ENCODE peak calls at places on chromosomes 4 and X, in six cellular contexts. One of them, this sample, is unnamed.

GRCh38 chrX:17621566-17622270 is 115.6 kb upstream of the SCML1 start:
- DNase-seq in ovary: no peak
- DNase-seq in fibroblast of lung: no peak
- DNase-seq in tibial artery: no peak
- DNase-seq in lung: no peak
- DNase-seq in CD4-positive, alpha-beta memory T cell: no peak
- DNase-seq in this sample: no peak

GRCh38 chr4:114028071-114028470 is 48.6 kb upstream of the ARSJ start:
- DNase-seq in ovary: no peak
- DNase-seq in fibroblast of lung: peak; percentile 52
- DNase-seq in lung: no peak
- DNase-seq in tibial artery: no peak
- DNase-seq in CD4-positive, alpha-beta memory T cell: no peak
- DNase-seq in this sample: peak; percentile 31

GRCh38 chrX:139203681-139204575 is 326.6 kb upstream of the F9 start:
- DNase-seq in lung: no peak
- DNase-seq in tibial artery: no peak
- DNase-seq in CD4-positive, alpha-beta memory T cell: no peak
- DNase-seq in fibroblast of lung: no peak
- DNase-seq in ovary: peak; percentile 26
- DNase-seq in this sample: peak; percentile 6

GRCh38 chr4:175106301-175106700 is 188.1 kb downstream of the ADAM29 start:
- DNase-seq in CD4-positive, alpha-beta memory T cell: no peak
- DNase-seq in tibial artery: no peak
- DNase-seq in lung: no peak
- DNase-seq in fibroblast of lung: no peak
- DNase-seq in ovary: no peak
- DNase-seq in this sample: no peak

GRCh38 chrX:128714425-128714824 is 662.2 kb upstream of the ACTRT1 start:
- DNase-seq in fibroblast of lung: no peak
- DNase-seq in ovary: no peak
- DNase-seq in lung: no peak
- DNase-seq in tibial artery: no peak
- DNase-seq in CD4-positive, alpha-beta memory T cell: no peak
- DNase-seq in this sample: no peak

GRCh38 chr4:11160288-11160687 is 268.4 kb downstream of the HS3ST1 start:
- DNase-seq in ovary: no peak
- DNase-seq in lung: no peak
- DNase-seq in CD4-positive, alpha-beta memory T cell: no peak
- DNase-seq in fibroblast of lung: no peak
- DNase-seq in tibial artery: no peak
- DNase-seq in this sample: peak; percentile 29

GRCh38 chrX:135213200-135213844 is 38.5 kb upstream of the ETDA start:
- DNase-seq in fibroblast of lung: no peak
- DNase-seq in ovary: no peak
- DNase-seq in CD4-positive, alpha-beta memory T cell: no peak
- DNase-seq in lung: no peak
- DNase-seq in tibial artery: no peak
- DNase-seq in this sample: no peak

GRCh38 chr4:15778191-15778741 is at the start of gene CD38:
- DNase-seq in tibial artery: peak; percentile 69
- DNase-seq in lung: peak; percentile 43
- DNase-seq in ovary: peak; percentile 12
- DNase-seq in fibroblast of lung: no peak
- DNase-seq in CD4-positive, alpha-beta memory T cell: no peak
- DNase-seq in this sample: peak; percentile 29

GRCh38 chr4:7206856-7207567 is 14.7 kb downstream of the SORCS2 start:
- DNase-seq in CD4-positive, alpha-beta memory T cell: no peak
- DNase-seq in lung: peak; percentile 69
- DNase-seq in tibial artery: peak; percentile 94
- DNase-seq in ovary: peak; percentile 91
- DNase-seq in fibroblast of lung: peak; percentile 76
- DNase-seq in this sample: peak; percentile 54

GRCh38 chr4:86256086-86256485 is 103.8 kb downstream of the MAPK10 start:
- DNase-seq in ovary: no peak
- DNase-seq in CD4-positive, alpha-beta memory T cell: no peak
- DNase-seq in fibroblast of lung: no peak
- DNase-seq in lung: no peak
- DNase-seq in tibial artery: no peak
- DNase-seq in this sample: no peak

GRCh38 chr4:24867766-24868296 is 45.0 kb downstream of the CCDC149 start:
- DNase-seq in ovary: no peak
- DNase-seq in tibial artery: no peak
- DNase-seq in CD4-positive, alpha-beta memory T cell: no peak
- DNase-seq in fibroblast of lung: no peak
- DNase-seq in lung: no peak
- DNase-seq in this sample: no peak

GRCh38 chrX:29397506-29397905 is 810.3 kb downstream of the IL1RAPL1 start:
- DNase-seq in tibial artery: no peak
- DNase-seq in lung: no peak
- DNase-seq in fibroblast of lung: peak; percentile 49
- DNase-seq in CD4-positive, alpha-beta memory T cell: no peak
- DNase-seq in ovary: no peak
- DNase-seq in this sample: peak; percentile 69

GRCh38 chr4:76377922-76378321 is 43.0 kb downstream of the CCDC158 start:
- DNase-seq in CD4-positive, alpha-beta memory T cell: peak; percentile 33
- DNase-seq in ovary: no peak
- DNase-seq in tibial artery: no peak
- DNase-seq in lung: peak; percentile 41
- DNase-seq in fibroblast of lung: peak; percentile 64
- DNase-seq in this sample: peak; percentile 74

GRCh38 chr4:164383187-164384181 is 370.4 kb upstream of the SMIM31 start:
- DNase-seq in fibroblast of lung: peak; percentile 68
- DNase-seq in lung: no peak
- DNase-seq in ovary: peak; percentile 15
- DNase-seq in tibial artery: peak; percentile 70
- DNase-seq in CD4-positive, alpha-beta memory T cell: no peak
- DNase-seq in this sample: no peak

GRCh38 chr4:128516568-128516967 is 229.0 kb upstream of the PGRMC2 start:
- DNase-seq in lung: no peak
- DNase-seq in fibroblast of lung: peak; percentile 95
- DNase-seq in CD4-positive, alpha-beta memory T cell: no peak
- DNase-seq in ovary: no peak
- DNase-seq in tibial artery: no peak
- DNase-seq in this sample: peak; percentile 60

GRCh38 chrX:71532078-71532752 is 689 bp upstream of the OGT start:
- DNase-seq in lung: no peak
- DNase-seq in ovary: no peak
- DNase-seq in fibroblast of lung: peak; percentile 38
- DNase-seq in CD4-positive, alpha-beta memory T cell: peak; percentile 75
- DNase-seq in tibial artery: no peak
- DNase-seq in this sample: peak; percentile 35

GRCh38 chr4:46270986-46271596 is 118.8 kb downstream of the GABRA2 start:
- DNase-seq in ovary: no peak
- DNase-seq in CD4-positive, alpha-beta memory T cell: no peak
- DNase-seq in lung: no peak
- DNase-seq in fibroblast of lung: peak; percentile 32
- DNase-seq in tibial artery: no peak
- DNase-seq in this sample: peak; percentile 45

GRCh38 chr4:4585012-4585670 is 43.3 kb upstream of the STX18 start:
- DNase-seq in fibroblast of lung: peak; percentile 50
- DNase-seq in tibial artery: no peak
- DNase-seq in CD4-positive, alpha-beta memory T cell: no peak
- DNase-seq in lung: no peak
- DNase-seq in ovary: no peak
- DNase-seq in this sample: peak; percentile 34

GRCh38 chr4:144176476-144176875 is 36.0 kb upstream of the GYPA start:
- DNase-seq in lung: no peak
- DNase-seq in tibial artery: no peak
- DNase-seq in ovary: no peak
- DNase-seq in CD4-positive, alpha-beta memory T cell: no peak
- DNase-seq in fibroblast of lung: peak; percentile 24
- DNase-seq in this sample: no peak

GRCh38 chr4:137949746-137950145 is 292.4 kb downstream of the SLC7A11 start:
- DNase-seq in tibial artery: no peak
- DNase-seq in ovary: no peak
- DNase-seq in lung: no peak
- DNase-seq in fibroblast of lung: peak; percentile 11
- DNase-seq in CD4-positive, alpha-beta memory T cell: no peak
- DNase-seq in this sample: peak; percentile 25

GRCh38 chr4:133148690-133149363 is at the start of gene PCDH10:
- DNase-seq in tibial artery: peak; percentile 96
- DNase-seq in lung: peak; percentile 84
- DNase-seq in fibroblast of lung: peak; percentile 95
- DNase-seq in CD4-positive, alpha-beta memory T cell: no peak
- DNase-seq in ovary: peak; percentile 94
- DNase-seq in this sample: peak; percentile 97

GRCh38 chrX:41491267-41492004 is 44.3 kb downstream of the NYX start:
- DNase-seq in CD4-positive, alpha-beta memory T cell: no peak
- DNase-seq in ovary: no peak
- DNase-seq in lung: peak; percentile 52
- DNase-seq in fibroblast of lung: peak; percentile 97
- DNase-seq in tibial artery: no peak
- DNase-seq in this sample: peak; percentile 91

GRCh38 chr4:156763511-156763910 is 208.1 kb downstream of the PDGFC start:
- DNase-seq in lung: no peak
- DNase-seq in ovary: no peak
- DNase-seq in fibroblast of lung: peak; percentile 82
- DNase-seq in tibial artery: no peak
- DNase-seq in CD4-positive, alpha-beta memory T cell: no peak
- DNase-seq in this sample: peak; percentile 37

GRCh38 chr4:48752726-48753125 is 27.4 kb downstream of the FRYL start:
- DNase-seq in lung: no peak
- DNase-seq in fibroblast of lung: peak; percentile 18
- DNase-seq in tibial artery: no peak
- DNase-seq in ovary: no peak
- DNase-seq in CD4-positive, alpha-beta memory T cell: no peak
- DNase-seq in this sample: peak; percentile 28

GRCh38 chrX:17459008-17459407 is 84.0 kb downstream of the NHS start:
- DNase-seq in tibial artery: peak; percentile 71
- DNase-seq in ovary: no peak
- DNase-seq in CD4-positive, alpha-beta memory T cell: no peak
- DNase-seq in lung: peak; percentile 39
- DNase-seq in fibroblast of lung: peak; percentile 89
- DNase-seq in this sample: peak; percentile 86

GRCh38 chr4:127196656-127197352 is 436.0 kb upstream of the INTU start:
- DNase-seq in fibroblast of lung: no peak
- DNase-seq in ovary: no peak
- DNase-seq in lung: no peak
- DNase-seq in CD4-positive, alpha-beta memory T cell: no peak
- DNase-seq in tibial artery: no peak
- DNase-seq in this sample: no peak

GRCh38 chr4:76990288-76991080 is 40.9 kb downstream of the SEPTIN11 start:
- DNase-seq in fibroblast of lung: peak; percentile 93
- DNase-seq in CD4-positive, alpha-beta memory T cell: no peak
- DNase-seq in tibial artery: no peak
- DNase-seq in ovary: no peak
- DNase-seq in lung: no peak
- DNase-seq in this sample: no peak

GRCh38 chr4:57109530-57109846 is 697 bp downstream of the IGFBP7 start:
- DNase-seq in tibial artery: no peak
- DNase-seq in CD4-positive, alpha-beta memory T cell: no peak
- DNase-seq in ovary: no peak
- DNase-seq in fibroblast of lung: no peak
- DNase-seq in lung: no peak
- DNase-seq in this sample: peak; percentile 32

GRCh38 chr4:85474818-85475630 is at the start of gene ARHGAP24:
- DNase-seq in fibroblast of lung: peak; percentile 100
- DNase-seq in CD4-positive, alpha-beta memory T cell: no peak
- DNase-seq in tibial artery: peak; percentile 80
- DNase-seq in lung: peak; percentile 90
- DNase-seq in ovary: peak; percentile 75
- DNase-seq in this sample: peak; percentile 99

GRCh38 chr4:154741877-154742851 is 1.6 kb upstream of the LRAT start:
- DNase-seq in fibroblast of lung: peak; percentile 34
- DNase-seq in CD4-positive, alpha-beta memory T cell: no peak
- DNase-seq in tibial artery: no peak
- DNase-seq in lung: no peak
- DNase-seq in ovary: no peak
- DNase-seq in this sample: peak; percentile 59
- H3K27me3 ChIP-seq in fibroblast of lung: peaks cover 26% of the 10 kb centered on the region
- H3K27me3 ChIP-seq in CD4-positive, alpha-beta memory T cell: peaks cover 13% of the 10 kb centered on the region
- H3K27me3 ChIP-seq in tibial artery: peaks cover 29% of the 10 kb centered on the region
- H3K27me3 ChIP-seq in lung: no peaks in the 10 kb centered on the region
- H3K27me3 ChIP-seq in ovary: no peaks in the 10 kb centered on the region
- H3K27me3 ChIP-seq in this sample: peaks cover 64% of the 10 kb centered on the region

GRCh38 chr4:112942077-112942476 is 107.4 kb upstream of the ANK2 start:
- DNase-seq in fibroblast of lung: no peak
- DNase-seq in ovary: no peak
- DNase-seq in CD4-positive, alpha-beta memory T cell: no peak
- DNase-seq in tibial artery: no peak
- DNase-seq in lung: no peak
- DNase-seq in this sample: no peak

GRCh38 chr4:112947616-112948015 is 101.8 kb upstream of the ANK2 start:
- DNase-seq in CD4-positive, alpha-beta memory T cell: no peak
- DNase-seq in tibial artery: no peak
- DNase-seq in ovary: no peak
- DNase-seq in lung: no peak
- DNase-seq in fibroblast of lung: no peak
- DNase-seq in this sample: no peak

GRCh38 chr4:112940364-112940763 is 109.1 kb upstream of the ANK2 start:
- DNase-seq in CD4-positive, alpha-beta memory T cell: no peak
- DNase-seq in tibial artery: no peak
- DNase-seq in ovary: no peak
- DNase-seq in fibroblast of lung: no peak
- DNase-seq in lung: no peak
- DNase-seq in this sample: no peak

GRCh38 chr4:112946127-112946526 is 103.3 kb upstream of the ANK2 start:
- DNase-seq in lung: no peak
- DNase-seq in tibial artery: no peak
- DNase-seq in ovary: no peak
- DNase-seq in fibroblast of lung: no peak
- DNase-seq in CD4-positive, alpha-beta memory T cell: no peak
- DNase-seq in this sample: no peak

GRCh38 chr4:112944006-112944405 is 105.4 kb upstream of the ANK2 start:
- DNase-seq in tibial artery: no peak
- DNase-seq in CD4-positive, alpha-beta memory T cell: no peak
- DNase-seq in lung: no peak
- DNase-seq in fibroblast of lung: no peak
- DNase-seq in ovary: no peak
- DNase-seq in this sample: no peak
- H3K27ac ChIP-seq in tibial artery: no peak overlapping the region
- H3K27ac ChIP-seq in CD4-positive, alpha-beta memory T cell: no peak overlapping the region
- H3K27ac ChIP-seq in lung: no peak overlapping the region
- H3K27ac ChIP-seq in fibroblast of lung: no peak overlapping the region
- H3K27ac ChIP-seq in ovary: no peak overlapping the region
- H3K27ac ChIP-seq in this sample: no peak overlapping the region

DNA sequence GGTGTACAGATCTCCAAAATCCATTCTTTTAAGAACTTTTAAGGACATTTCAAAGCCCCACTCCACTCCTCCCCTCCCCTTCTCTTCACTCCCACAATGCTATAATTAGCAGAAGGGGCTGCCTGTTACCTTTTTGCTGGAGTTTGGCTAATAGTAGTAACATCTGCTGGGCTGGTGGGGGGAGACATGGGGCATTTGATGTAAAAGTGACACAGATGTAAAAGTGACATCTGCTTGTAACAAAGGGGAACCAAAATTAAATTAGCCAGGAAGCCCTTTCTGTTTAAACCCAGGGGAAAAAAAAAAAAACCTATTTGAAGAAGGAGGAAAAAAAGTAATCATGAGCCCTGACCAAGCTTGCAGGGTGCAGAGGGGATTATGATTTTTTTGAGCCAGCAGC is 5.4 kb upstream of the PHOX2B start:
- DNase-seq in tibial artery: no peak
- DNase-seq in fibroblast of lung: no peak
- DNase-seq in lung: no peak
- DNase-seq in ovary: no peak
- DNase-seq in CD4-positive, alpha-beta memory T cell: no peak
- DNase-seq in this sample: no peak
- H3K27me3 ChIP-seq in tibial artery: peaks cover 71% of the 10 kb centered on the region
- H3K27me3 ChIP-seq in fibroblast of lung: peaks cover 40% of the 10 kb centered on the region
- H3K27me3 ChIP-seq in lung: no peaks in the 10 kb centered on the region
- H3K27me3 ChIP-seq in ovary: no peaks in the 10 kb centered on the region
- H3K27me3 ChIP-seq in CD4-positive, alpha-beta memory T cell: peaks cover 15% of the 10 kb centered on the region
- H3K27me3 ChIP-seq in this sample: peaks cover 94% of the 10 kb centered on the region

GRCh38 chrX:43880439-43880838 is 1.8 kb downstream of the MAOB start:
- DNase-seq in fibroblast of lung: no peak
- DNase-seq in CD4-positive, alpha-beta memory T cell: no peak
- DNase-seq in ovary: no peak
- DNase-seq in lung: no peak
- DNase-seq in tibial artery: no peak
- DNase-seq in this sample: no peak
- H3K27ac ChIP-seq in fibroblast of lung: no peak overlapping the region
- H3K27ac ChIP-seq in CD4-positive, alpha-beta memory T cell: no peak overlapping the region
- H3K27ac ChIP-seq in ovary: no peak overlapping the region
- H3K27ac ChIP-seq in lung: no peak overlapping the region
- H3K27ac ChIP-seq in tibial artery: peak overlapping the region; percentile 86
- H3K27ac ChIP-seq in this sample: no peak overlapping the region

This sample was measured in cardiac muscle cell.